ENCODE peak calls at places on chromosomes 1 and 21, in four cellular contexts. F is K562, I is HepG2, D is GM12878. S is an unnamed sample.
A peak's percentile ranks its signal among the peaks of the same experiment; 100 is the strongest.

GRCh38 chr1:11806307-11806936 is 431 bp downstream of the CLCN6 start:
- DNase-seq in D (no peak), I (no peak), F (peak; percentile 92), S (no peak)

GRCh38 chr1:116877369-116877768 is 32.3 kb upstream of the PTGFRN start:
- DNase-seq in I (no peak), D (no peak), F (no peak), S (no peak)

GRCh38 chr1:56688522-56689026 is 43.5 kb downstream of the PRKAA2 start:
- DNase-seq in I (peak; percentile 96), F (no peak), D (peak; percentile 1), S (peak; percentile 30)

GRCh38 chr1:2554621-2555387 is 1.4 kb upstream of the TNFRSF14 start:
- DNase-seq in D (no peak), F (peak; percentile 54), I (no peak), S (no peak)

GRCh38 chr1:67691712-67692111 is 6.7 kb downstream of the GADD45A start:
- DNase-seq in I (no peak), D (no peak), F (no peak), S (no peak)

GRCh38 chr1:168405931-168406330 is 125.3 kb downstream of the TBX19 start:
- DNase-seq in I (no peak), D (no peak), F (no peak), S (no peak)

GRCh38 chr1:234617986-234618725 is 8.2 kb upstream of the IRF2BP2 start:
- DNase-seq in D (no peak), I (peak; percentile 79), F (no peak), S (no peak)

GRCh38 chr1:182768973-182769372 is 20.6 kb upstream of the NPL start:
- DNase-seq in F (no peak), I (no peak), D (no peak), S (no peak)

GRCh38 chr1:94646151-94646643 is 104.6 kb upstream of the F3 start:
- DNase-seq in F (no peak), I (no peak), D (no peak), S (no peak)

GRCh38 chr1:42927920-42928505 is 30.7 kb downstream of the SLC2A1 start:
- DNase-seq in F (no peak), D (no peak), I (no peak), S (no peak)

DNA sequence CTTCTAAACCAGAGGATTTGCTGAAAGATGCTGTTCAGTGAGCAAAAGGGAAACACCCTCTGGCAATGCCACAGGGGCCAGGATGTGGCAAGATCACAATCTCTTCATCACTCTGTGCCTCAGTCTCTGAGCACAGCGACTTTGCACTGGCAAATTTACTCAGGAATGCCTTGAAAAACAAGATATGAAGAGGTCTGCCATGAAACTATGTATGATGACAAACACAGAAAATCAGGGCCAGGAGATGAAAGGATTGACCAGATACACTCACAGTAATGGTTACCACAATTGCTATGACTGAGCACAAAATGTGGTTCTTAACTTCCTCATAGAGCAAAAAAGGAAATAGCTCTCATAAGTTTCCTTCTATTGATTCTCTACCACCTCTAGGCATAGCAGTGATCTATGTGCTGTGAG is 5.8 kb downstream of the TTC13 start:
- DNase-seq in I (peak; percentile 25), D (peak; percentile 55), F (no peak), S (no peak)
- TF ChIP-seq TARDBP in I (no peak), D (no peak), F (no peak), S (no peak)

DNA sequence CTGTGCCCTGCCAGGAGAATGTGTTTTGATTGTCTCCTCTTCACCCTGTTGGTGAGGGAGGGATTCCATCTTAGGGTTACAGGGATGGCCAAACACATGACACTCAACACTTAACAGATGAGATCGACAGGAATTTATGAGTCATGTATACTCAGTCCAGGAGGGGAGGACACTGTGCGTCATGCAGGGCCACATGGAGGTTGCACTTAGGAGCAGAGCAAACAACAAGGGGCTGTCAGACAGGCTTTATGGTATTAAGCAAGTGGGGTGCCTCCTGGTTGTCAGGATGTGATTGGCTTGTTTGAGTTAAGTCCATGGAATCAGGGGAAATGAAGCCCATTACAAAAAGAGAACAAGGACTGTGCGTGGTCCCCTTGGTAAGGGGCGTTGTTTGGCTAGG is 26.9 kb downstream of the EDARADD start:
- DNase-seq in D (no peak), F (peak; percentile 41), I (peak; percentile 76), S (peak; percentile 9)
- TF ChIP-seq TARDBP in D (no peak), F (no peak), I (no peak), S (no peak)

DNA sequence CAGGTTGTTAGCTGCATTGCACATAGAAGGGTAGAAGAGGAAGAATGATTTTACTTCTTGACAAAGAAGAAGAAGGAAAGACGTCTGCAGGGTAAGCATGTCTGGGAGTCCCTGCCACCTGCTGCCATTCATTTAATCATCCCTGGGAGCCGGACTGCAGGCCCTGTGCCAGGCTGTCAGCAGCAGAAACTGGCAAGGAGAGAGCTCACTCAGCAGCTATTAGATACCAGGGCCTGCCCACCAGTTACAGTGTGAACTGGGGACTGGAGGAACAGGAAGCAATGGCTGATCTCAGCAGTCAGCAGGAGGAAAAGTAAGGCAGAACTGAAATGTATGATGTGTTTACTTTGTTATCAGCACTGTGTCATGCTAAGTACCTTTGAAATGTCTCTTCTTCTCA is 75.7 kb upstream of the C1orf87 start:
- DNase-seq in I (no peak), D (no peak), F (no peak), S (no peak)
- TF ChIP-seq TARDBP in I (no peak), D (no peak), F (no peak), S (no peak)

GRCh38 chr1:54745274-54745673 is 19.0 kb downstream of the PARS2 start:
- DNase-seq in D (no peak), I (no peak), F (no peak), S (no peak)
- TF ChIP-seq TARDBP in D (no peak), I (no peak), F (no peak), S (no peak)

GRCh38 chr1:206672011-206672688 is 12.6 kb upstream of the MAPKAPK2 start:
- DNase-seq in D (no peak), I (no peak), F (peak; percentile 83), S (no peak)

GRCh38 chr1:206676499-206676898 is 8.2 kb upstream of the MAPKAPK2 start:
- DNase-seq in I (no peak), F (no peak), D (no peak), S (no peak)

GRCh38 chr1:206674745-206675175 is 9.9 kb upstream of the MAPKAPK2 start:
- DNase-seq in I (no peak), F (no peak), D (no peak), S (no peak)

GRCh38 chr1:206674236-206674635 is 10.5 kb upstream of the MAPKAPK2 start:
- DNase-seq in I (no peak), F (no peak), D (no peak), S (no peak)

DNA sequence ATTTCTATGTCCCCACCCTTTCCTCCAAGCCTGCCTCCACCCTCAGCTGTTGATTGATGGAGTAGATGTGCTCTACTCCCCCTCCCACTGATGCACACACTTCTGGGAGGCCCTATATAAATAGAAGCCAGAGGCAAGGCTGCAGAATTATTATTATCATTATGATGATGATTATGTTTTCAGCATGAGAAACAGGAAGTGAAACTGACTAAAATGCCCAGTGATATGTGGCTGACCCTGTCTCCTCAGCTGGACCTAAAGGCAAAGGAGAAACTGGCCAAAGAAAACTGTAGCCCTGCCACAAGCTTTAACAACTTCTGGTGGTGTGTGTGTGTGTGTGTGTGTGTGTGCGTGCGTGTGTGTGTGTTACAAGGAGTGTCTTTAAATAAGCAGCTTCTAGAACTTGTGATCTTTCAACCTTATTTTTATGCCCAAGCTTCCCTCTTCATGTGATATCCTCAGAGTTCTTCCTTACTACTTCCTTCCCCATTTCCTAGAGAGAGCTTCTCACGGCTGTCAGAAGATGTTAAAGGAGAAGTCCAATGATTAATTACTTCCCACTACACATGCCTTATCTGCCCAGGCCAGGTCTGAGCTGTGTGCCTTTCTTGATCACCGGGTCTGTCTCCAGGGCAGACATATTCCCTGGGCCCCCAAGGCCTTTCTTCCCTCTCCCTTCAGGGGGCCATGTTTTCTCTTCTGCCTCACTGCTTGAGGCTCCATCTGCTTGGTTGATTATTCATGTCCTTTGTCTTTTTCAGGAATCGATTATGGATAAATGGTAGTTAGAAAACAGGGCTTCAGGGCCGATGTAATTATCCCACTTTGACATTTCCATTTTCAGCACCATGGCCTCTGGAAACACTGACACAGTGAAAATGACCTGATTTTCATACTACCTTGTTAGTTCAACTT is 11.6 kb upstream of the MAPKAPK2 start:
- DNase-seq in D (no peak), I (no peak), F (peak; percentile 94), S (no peak)
- TF ChIP-seq TARDBP in D (no peak), I (no peak), F (peak; percentile 60), S (no peak)

GRCh38 chr1:66623812-66624211 is 89.9 kb downstream of the SGIP1 start:
- DNase-seq in F (no peak), D (no peak), I (no peak), S (no peak)
- TF ChIP-seq TARDBP in F (no peak), D (no peak), I (no peak), S (no peak)

GRCh38 chr21:34899302-34899701 is 149.8 kb downstream of the RUNX1 start:
- DNase-seq in I (no peak), F (no peak), D (no peak), S (no peak)
- TF ChIP-seq TARDBP in I (no peak), F (no peak), D (no peak), S (no peak)

DNA sequence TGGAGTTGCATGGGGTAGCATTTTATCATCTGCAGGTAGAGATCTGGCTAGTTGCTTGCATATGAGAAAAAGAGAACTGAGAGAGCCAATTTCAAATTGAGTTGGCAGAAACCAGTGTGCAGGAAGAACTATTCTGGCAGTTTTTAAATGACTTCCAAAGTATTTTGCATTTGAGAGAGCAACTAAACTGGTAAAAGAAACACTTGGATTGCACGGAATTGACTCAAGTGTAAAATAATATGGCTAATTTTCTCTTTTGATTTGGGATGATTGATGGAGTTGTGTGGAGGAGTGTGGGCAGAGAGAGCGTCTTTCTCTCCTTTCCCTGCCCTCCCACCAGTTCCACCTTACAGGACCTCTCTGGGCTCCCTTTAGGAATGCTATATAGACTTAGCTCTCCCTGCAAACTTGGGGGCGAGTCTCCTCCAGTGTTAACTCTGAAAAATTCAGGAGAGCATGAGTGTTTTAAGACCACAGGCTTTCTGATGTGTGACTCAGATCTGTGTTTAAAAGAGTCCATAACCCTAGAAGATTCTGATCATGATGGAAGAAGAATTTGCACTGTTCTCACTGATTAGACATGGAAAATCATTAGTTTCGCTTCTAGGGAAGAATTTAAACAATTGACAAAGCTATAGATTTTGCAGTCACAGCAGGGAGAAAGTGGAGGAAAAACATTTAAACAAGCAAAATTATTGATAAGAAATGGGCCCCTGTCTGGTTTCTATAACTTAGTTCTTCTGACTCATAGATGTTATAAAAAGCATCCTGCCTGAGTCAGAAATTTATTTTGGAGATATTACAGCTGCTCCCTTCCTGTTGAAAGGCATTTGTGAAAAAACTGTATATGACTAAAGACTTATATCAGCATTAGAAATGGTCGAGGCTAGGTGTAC is 24.9 kb upstream of the CTBS start:
- DNase-seq in I (no peak), D (peak; percentile 51), F (no peak), S (no peak)
- TF ChIP-seq TARDBP in I (no peak), D (no peak), F (no peak), S (no peak)

S was measured in HEK293T.